ENCODE peak calls at places on chromosomes 1 and 21, in six cellular contexts. D is PC-9, T is pancreas, K is GM23338, U is IMR-90, Q is heart left ventricle. E is an unnamed sample.

GRCh38 chr1:46687095-46687659 is 15.5 kb downstream of the TEX38 start:
- DNase-seq in D (peak), Q (peak), T (peak), U (peak), K (no peak), E (no peak)

GRCh38 chr1:100584761-100585745 is 47.1 kb downstream of the GPR88 start:
- DNase-seq in U (peak), T (no peak), K (no peak), Q (no peak), D (no peak), E (no peak)

GRCh38 chr1:240701412-240701811 is 89.5 kb upstream of the GREM2 start:
- DNase-seq in U (peak), Q (no peak), K (no peak), D (peak), T (no peak), E (peak)

GRCh38 chr1:116493484-116494350 is 77.1 kb downstream of the CD58 start:
- DNase-seq in Q (no peak), T (no peak), K (no peak), D (no peak), U (no peak), E (no peak)

GRCh38 chr1:149979972-149980548 is 30.5 kb downstream of the OTUD7B start:
- DNase-seq in K (no peak), T (no peak), Q (no peak), U (no peak), D (no peak), E (no peak)

GRCh38 chr1:91502882-91503184 is 2.2 kb downstream of the CDC7 start:
- DNase-seq in Q (no peak), D (no peak), U (peak), T (no peak), K (no peak), E (no peak)

GRCh38 chr1:2248127-2248826 is 20.2 kb downstream of the SKI start:
- DNase-seq in K (peak), T (peak), Q (no peak), D (no peak), U (no peak), E (no peak)

GRCh38 chr1:54239603-54240002 is 39.6 kb downstream of the MRPL37 start:
- DNase-seq in U (no peak), D (no peak), Q (no peak), T (no peak), K (no peak), E (no peak)

GRCh38 chr1:53688703-53689102 is 50.3 kb downstream of the GLIS1 start:
- DNase-seq in T (no peak), K (no peak), Q (no peak), U (no peak), D (peak), E (no peak)

GRCh38 chr1:207248544-207249206 is 72.8 kb upstream of the CD55 start:
- DNase-seq in Q (no peak), T (no peak), D (no peak), K (no peak), U (peak), E (no peak)

GRCh38 chr1:21510885-21511578 is 1.8 kb downstream of the ALPL start:
- DNase-seq in K (no peak), Q (no peak), D (no peak), T (no peak), U (no peak), E (no peak)
- TF ChIP-seq CTCF in K (peak), Q (no peak), D (no peak), T (no peak), U (no peak), E (no peak)

DNA sequence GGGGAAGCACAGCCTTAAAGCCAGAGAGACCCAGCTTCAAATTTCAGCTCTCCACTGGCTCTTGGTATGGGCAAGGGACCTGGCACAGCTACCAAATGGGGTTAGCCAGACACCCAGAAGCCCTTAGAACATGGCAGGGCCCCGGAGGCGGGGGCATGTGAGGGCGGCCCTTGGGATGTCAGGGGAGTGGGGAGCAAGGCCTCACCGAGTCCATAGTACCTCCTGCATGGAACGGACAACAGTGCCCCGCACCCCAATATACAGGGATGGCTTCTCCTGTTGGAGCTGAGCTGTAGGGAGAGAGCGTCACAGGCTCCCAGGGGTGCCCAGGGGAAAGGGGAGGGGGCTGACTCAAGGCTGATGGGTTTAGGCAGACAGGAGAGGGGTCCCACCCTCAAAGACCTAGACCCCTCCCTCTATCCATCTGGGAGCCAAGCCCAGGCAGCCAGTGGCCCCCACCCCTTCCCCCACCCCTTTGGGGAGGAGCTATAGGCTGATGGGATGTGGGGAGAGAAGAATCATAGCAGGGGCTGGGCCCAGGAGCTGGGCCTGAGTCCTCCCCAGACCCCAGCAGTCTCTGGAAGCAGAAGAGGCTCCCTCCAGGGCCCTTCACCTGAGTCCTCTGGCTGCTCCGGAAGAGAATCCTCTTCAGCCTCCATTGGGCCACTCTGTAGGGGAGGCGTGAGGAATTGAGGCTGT is 16.5 kb downstream of the SPOCD1 start:
- DNase-seq in T (no peak), K (no peak), U (no peak), Q (no peak), D (no peak), E (no peak)
- H3K27ac ChIP-seq in T (no peak), K (no peak), U (peak), Q (no peak), D (peak), E (peak)

DNA sequence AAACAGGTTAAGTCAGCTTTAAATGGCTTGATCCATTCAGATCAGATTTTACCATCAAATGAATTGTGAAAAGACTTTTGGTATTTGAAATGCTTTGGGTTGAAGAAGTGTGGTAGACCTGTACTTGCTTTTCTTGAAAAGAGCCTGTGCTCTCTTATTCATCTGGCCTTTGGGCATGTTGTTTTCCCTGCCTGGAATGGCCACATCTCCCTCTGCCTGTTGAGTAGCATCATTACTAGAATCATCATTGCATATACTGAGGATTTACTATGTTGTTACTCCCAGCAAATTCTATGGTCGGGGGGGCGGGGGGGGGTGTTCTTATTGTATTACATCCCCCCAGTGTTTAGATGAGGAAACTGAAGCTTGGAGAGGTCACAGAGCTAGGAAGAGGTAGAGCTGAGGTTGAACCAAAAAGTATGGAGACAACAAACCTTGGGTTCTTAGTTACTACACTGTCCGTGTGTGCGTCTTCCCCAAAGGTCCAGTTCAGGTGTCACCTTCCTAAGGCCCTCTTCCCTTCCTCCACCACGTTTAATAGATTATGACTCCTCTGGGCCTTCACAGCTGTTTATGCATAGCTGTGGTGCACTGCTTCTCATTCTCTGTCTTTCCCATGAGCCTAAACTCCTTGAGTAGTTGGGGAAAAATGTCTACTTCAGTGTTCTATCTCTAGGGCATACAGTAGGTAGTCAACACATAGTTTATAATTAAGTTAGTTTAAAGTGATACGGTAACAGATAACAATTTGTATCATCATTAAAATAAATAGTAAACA is 246.4 kb upstream of the HOOK1 start:
- DNase-seq in U (peak), T (no peak), Q (no peak), D (no peak), K (no peak), E (peak)
- TF ChIP-seq CTCF in U (peak), T (no peak), Q (no peak), D (no peak), K (peak), E (no peak)

GRCh38 chr1:205015241-205015640 is 27.8 kb upstream of the CNTN2 start:
- DNase-seq in U (no peak), Q (no peak), T (no peak), K (no peak), D (no peak), E (no peak)

GRCh38 chr1:205014772-205015171 is 28.2 kb upstream of the CNTN2 start:
- DNase-seq in U (no peak), Q (no peak), T (no peak), K (no peak), D (no peak), E (no peak)

GRCh38 chr1:205016075-205016474 is 26.9 kb upstream of the CNTN2 start:
- DNase-seq in K (no peak), T (no peak), U (no peak), Q (no peak), D (no peak), E (no peak)

GRCh38 chr1:205012416-205013140 is 30.4 kb upstream of the CNTN2 start:
- DNase-seq in D (no peak), T (no peak), U (no peak), Q (no peak), K (no peak), E (no peak)

DNA sequence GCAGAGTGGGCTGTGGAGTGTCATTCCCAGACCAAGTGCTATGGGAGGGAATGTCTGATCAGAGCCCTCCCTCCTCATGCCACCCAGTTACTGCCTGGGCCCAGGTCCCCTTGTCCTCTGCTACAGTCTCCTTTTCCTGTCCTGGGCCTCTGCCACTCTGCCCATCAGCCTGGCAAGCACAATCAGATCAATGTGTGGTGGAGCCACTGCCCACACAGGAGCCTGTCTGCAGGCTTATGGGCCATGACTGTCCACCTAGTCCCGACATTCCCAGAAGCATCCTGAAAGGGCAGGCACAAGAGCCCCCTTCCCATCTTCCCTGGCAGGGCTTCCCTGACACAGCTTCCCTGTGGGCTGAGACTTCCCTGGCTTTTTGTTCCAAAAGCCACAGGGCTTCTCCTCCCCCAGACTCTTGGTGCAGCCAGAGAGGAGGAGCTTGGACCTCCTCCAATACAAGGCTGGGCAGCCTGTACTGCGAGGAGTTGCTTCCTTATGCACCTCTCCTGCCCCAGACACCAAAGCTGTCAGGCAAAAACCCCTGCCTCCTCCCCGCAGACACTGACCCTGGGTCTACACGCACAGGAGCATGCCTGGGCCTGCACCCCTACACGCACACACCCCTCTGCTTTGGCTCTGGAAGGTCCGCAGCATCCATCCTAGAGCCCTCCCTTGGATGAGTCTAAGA is 29.2 kb upstream of the CNTN2 start:
- DNase-seq in D (peak), U (no peak), Q (peak), T (no peak), K (peak), E (no peak)
- H3K27ac ChIP-seq in D (no peak), U (no peak), Q (no peak), T (no peak), K (no peak), E (no peak)

GRCh38 chr21:31786164-31786920 is 54.4 kb upstream of the SCAF4 start:
- DNase-seq in T (no peak), U (no peak), K (no peak), D (no peak), Q (no peak), E (no peak)
- TF ChIP-seq CTCF in T (no peak), U (no peak), K (no peak), D (peak), Q (no peak), E (no peak)